ENCODE peak calls at places on chromosomes 5 and 9, in seven cellular contexts. K, J, P, Z, A, B and L are unnamed samples. For H3K4me1, the result is how much of the 10 kb centered on the place peaks cover.

GRCh38 chr5:137400571-137400970 is 98.6 kb downstream of the SPOCK1 start:
- DNase-seq in B (no peak), K (no peak), J (no peak), Z (no peak), P (no peak), A (no peak), L (no peak)

GRCh38 chr5:16617272-16617973 is 626 bp upstream of the RETREG1 start:
- DNase-seq in Z (peak), K (no peak), A (peak), B (no peak), P (peak), J (peak), L (no peak)

GRCh38 chr9:128555180-128555721 is 2.9 kb downstream of the SPTAN1 start:
- DNase-seq in B (peak), Z (no peak), K (no peak), A (no peak), J (no peak), P (no peak), L (no peak)

GRCh38 chr5:1511037-1511436 is 12.7 kb downstream of the LPCAT1 start:
- DNase-seq in Z (peak), P (peak), J (peak), K (peak), A (peak), B (no peak), L (peak)

GRCh38 chr5:56003633-56004032 is 8.9 kb upstream of the IL6ST start:
- DNase-seq in J (no peak), B (no peak), Z (no peak), K (no peak), A (no peak), P (no peak), L (no peak)

GRCh38 chr9:109349431-109349846 is 28.6 kb upstream of the EPB41L4B start:
- DNase-seq in J (no peak), B (peak), K (no peak), A (no peak), P (no peak), Z (no peak), L (no peak)

GRCh38 chr5:434443-435146 is 8.4 kb upstream of the EXOC3 start:
- DNase-seq in P (no peak), K (peak), Z (no peak), J (no peak), A (no peak), B (no peak), L (peak)

GRCh38 chr9:80866576-80867227 is 822.6 kb downstream of the TLE1 start:
- DNase-seq in P (no peak), J (no peak), A (no peak), B (no peak), K (no peak), Z (no peak), L (no peak)

GRCh38 chr5:143147918-143148317 is 255.6 kb downstream of the NR3C1 start:
- DNase-seq in B (no peak), J (no peak), Z (no peak), K (peak), A (no peak), P (no peak), L (no peak)

GRCh38 chr5:135228236-135228635 is 170.8 kb downstream of the MACROH2A1 start:
- DNase-seq in P (no peak), K (peak), Z (no peak), B (no peak), J (no peak), A (no peak), L (no peak)

GRCh38 chr9:131739192-131739961 is 499 bp downstream of the RAPGEF1 start:
- DNase-seq in J (peak), K (peak), P (peak), A (peak), B (no peak), Z (peak), L (peak)

GRCh38 chr9:129253820-129254381 is 75.8 kb upstream of the IER5L start:
- DNase-seq in J (peak), B (no peak), P (peak), Z (peak), A (no peak), K (peak), L (peak)

GRCh38 chr9:133824106-133824801 is 86.1 kb upstream of the SARDH start:
- DNase-seq in B (no peak), J (peak), K (no peak), P (no peak), Z (no peak), A (no peak), L (no peak)

GRCh38 chr5:134029156-134029555 is 24.4 kb upstream of the VDAC1 start:
- DNase-seq in Z (no peak), A (no peak), P (no peak), B (peak), J (no peak), K (no peak), L (no peak)

GRCh38 chr5:82673460-82673859 is 395.3 kb upstream of the RPS23 start:
- DNase-seq in J (no peak), K (no peak), Z (no peak), B (no peak), A (no peak), P (no peak), L (no peak)

GRCh38 chr9:126859111-126859510 is 1.3 kb upstream of the ZBTB34 start:
- DNase-seq in P (no peak), B (no peak), Z (no peak), K (no peak), A (no peak), J (no peak), L (no peak)

GRCh38 chr9:69898714-69899209 is 78.1 kb downstream of the CFAP95 start:
- DNase-seq in Z (no peak), J (no peak), B (peak), P (no peak), K (no peak), A (no peak), L (no peak)

GRCh38 chr5:80204808-80205614 is 50.8 kb downstream of the SERINC5 start:
- DNase-seq in B (no peak), P (no peak), K (no peak), Z (no peak), A (no peak), J (peak), L (no peak)

GRCh38 chr5:143279698-143280097 is 123.8 kb downstream of the NR3C1 start:
- DNase-seq in Z (no peak), K (no peak), P (no peak), B (peak), A (no peak), J (no peak), L (no peak)

GRCh38 chr9:20811872-20812271 is 127.8 kb downstream of the FOCAD start:
- DNase-seq in B (peak), J (no peak), P (no peak), K (no peak), A (no peak), Z (no peak), L (no peak)

GRCh38 chr5:143796753-143797152 is 15.2 kb upstream of the HMHB1 start:
- DNase-seq in Z (no peak), J (no peak), P (no peak), K (no peak), A (no peak), B (no peak), L (no peak)

GRCh38 chr5:887947-888640 is 4.5 kb downstream of the BRD9 start:
- DNase-seq in K (no peak), B (no peak), J (no peak), Z (no peak), P (no peak), A (no peak), L (no peak)

GRCh38 chr9:89755835-89756234 is 151.0 kb downstream of the GADD45G start:
- DNase-seq in J (no peak), A (no peak), P (no peak), K (no peak), Z (peak), B (no peak), L (no peak)

GRCh38 chr5:2193142-2193922 is 310.6 kb upstream of the IRX4 start:
- DNase-seq in Z (no peak), B (no peak), K (no peak), A (no peak), P (no peak), J (no peak), L (no peak)

GRCh38 chr9:32350682-32351081 is 33.8 kb upstream of the ACO1 start:
- DNase-seq in J (no peak), Z (no peak), K (no peak), A (no peak), P (no peak), B (peak), L (no peak)

GRCh38 chr9:99881769-99882168 is 24.7 kb upstream of the STX17 start:
- DNase-seq in Z (no peak), A (no peak), K (no peak), P (no peak), B (no peak), J (no peak), L (no peak)

GRCh38 chr9:106868565-106868964 is 5.6 kb downstream of the ZNF462 start:
- DNase-seq in A (peak), Z (no peak), K (no peak), P (no peak), J (peak), B (no peak), L (no peak)

GRCh38 chr5:75236322-75237316 is at the start of gene ANKRD31:
- DNase-seq in P (peak), K (peak), Z (peak), A (peak), B (peak), J (peak), L (peak)

GRCh38 chr9:110472111-110472510 is 107.4 kb downstream of the SVEP1 start:
- DNase-seq in A (no peak), K (no peak), P (no peak), J (no peak), B (no peak), Z (no peak), L (no peak)

GRCh38 chr9:27280858-27281257 is 16.1 kb downstream of the EQTN start:
- DNase-seq in P (no peak), A (no peak), B (no peak), J (peak), K (no peak), Z (no peak), L (no peak)

GRCh38 chr5:55997742-55998351 is 3.1 kb upstream of the IL6ST start:
- DNase-seq in B (peak), A (no peak), J (no peak), Z (no peak), P (no peak), K (no peak), L (no peak)

GRCh38 chr5:79536193-79536906 is 22.4 kb upstream of the HOMER1 start:
- DNase-seq in P (no peak), A (no peak), J (no peak), K (no peak), Z (no peak), B (no peak), L (no peak)

GRCh38 chr9:14722391-14723035 is at the start of gene CER1:
- DNase-seq in J (no peak), P (no peak), Z (no peak), K (no peak), B (no peak), A (no peak), L (no peak)

GRCh38 chr5:53983568-53984465 is 326.6 kb downstream of the ARL15 start:
- DNase-seq in J (no peak), K (no peak), B (peak), A (no peak), Z (no peak), P (no peak), L (no peak)

GRCh38 chr9:124696101-124696500 is 75.0 kb downstream of the NR6A1 start:
- DNase-seq in Z (no peak), K (no peak), J (no peak), A (no peak), B (no peak), P (no peak), L (no peak)

GRCh38 chr5:60196382-60197113 is 303.0 kb upstream of the PDE4D start:
- DNase-seq in P (no peak), J (no peak), B (peak), A (no peak), K (peak), Z (no peak), L (no peak)

GRCh38 chr5:125486634-125487033 is 740.2 kb upstream of the ZNF608 start:
- DNase-seq in P (no peak), Z (no peak), K (no peak), B (no peak), J (no peak), A (no peak), L (no peak)

GRCh38 chr5:111225926-111226325 is 1.7 kb downstream of the CAMK4 start:
- DNase-seq in K (no peak), P (no peak), J (no peak), Z (no peak), A (no peak), B (no peak), L (no peak)
- H3K4me3 ChIP-seq in K (no peak), P (no peak), J (no peak), Z (no peak), A (no peak), B (no peak), L (peak)

GRCh38 chr9:94918038-94918753 is 191.7 kb downstream of the AOPEP start:
- DNase-seq in J (no peak), Z (no peak), K (peak), A (no peak), B (peak), P (no peak), L (no peak)
- H3K4me1 ChIP-seq in J (under half), Z (half or more), K (under half), A (under half), B (half or more), P (under half), L (under half)

GRCh38 chr5:141001466-141001853 is 35.2 kb downstream of the PCDHAC2 start:
- DNase-seq in P (no peak), A (no peak), B (peak), K (no peak), J (no peak), Z (no peak), L (peak)
- H3K4me3 ChIP-seq in P (peak), A (no peak), B (peak), K (peak), J (peak), Z (no peak), L (peak)

GRCh38 chr9:87567566-87567965 is 69.9 kb downstream of the DAPK1 start:
- DNase-seq in B (no peak), P (no peak), J (peak), K (no peak), A (no peak), Z (no peak), L (no peak)
- H3K4me1 ChIP-seq in B (under half), P (under half), J (under half), K (half or more), A (under half), Z (under half), L (under half)